ENCODE peak calls at places on chromosome 4, in five cellular contexts. Q is A549; F is pancreas; R is CD8-positive, alpha-beta T cell; M is uterus. X is an unnamed sample.

GRCh38 chr4:179634862-179635261 is 2192.6 kb upstream of the AGA start:
- DNase-seq in M (no peak), R (no peak), Q (no peak), F (no peak), X (no peak)

GRCh38 chr4:169571435-169571834 is 40.9 kb downstream of the NEK1 start:
- DNase-seq in M (no peak), Q (no peak), F (no peak), R (no peak), X (no peak)

GRCh38 chr4:34572026-34572425 is 1672.3 kb downstream of the ARAP2 start:
- DNase-seq in R (no peak), Q (no peak), M (no peak), F (no peak), X (no peak)

GRCh38 chr4:159075531-159075932 is 27.3 kb upstream of the RAPGEF2 start:
- DNase-seq in Q (no peak), M (no peak), R (no peak), F (no peak), X (no peak)

GRCh38 chr4:113316879-113317278 is 267.4 kb downstream of the ANK2 start:
- DNase-seq in M (no peak), R (no peak), F (no peak), Q (no peak), X (no peak)

GRCh38 chr4:149291463-149291862 is 524.2 kb downstream of the IQCM start:
- DNase-seq in R (no peak), Q (no peak), M (no peak), F (no peak), X (no peak)

GRCh38 chr4:155891058-155891457 is 12.4 kb upstream of the TDO2 start:
- DNase-seq in F (no peak), R (no peak), M (no peak), Q (no peak), X (no peak)

GRCh38 chr4:150173854-150174398 is 95.7 kb downstream of the DCLK2 start:
- DNase-seq in R (no peak), Q (no peak), F (no peak), M (peak), X (no peak)

GRCh38 chr4:100519205-100519604 is 1.4 kb upstream of the EMCN start:
- DNase-seq in Q (no peak), F (no peak), M (no peak), R (no peak), X (no peak)

GRCh38 chr4:56215138-56215793 is 172.0 kb downstream of the AASDH start:
- DNase-seq in R (no peak), M (no peak), F (no peak), Q (no peak), X (no peak)

GRCh38 chr4:20327808-20328207 is 76.1 kb downstream of the SLIT2 start:
- DNase-seq in M (no peak), R (no peak), Q (no peak), F (no peak), X (no peak)

GRCh38 chr4:121072836-121073362 is 564 bp upstream of the NDNF start:
- DNase-seq in M (no peak), Q (no peak), R (no peak), F (no peak), X (peak)
- H3K27ac ChIP-seq in M (no peak), Q (no peak), R (no peak), F (no peak), X (peak)

DNA sequence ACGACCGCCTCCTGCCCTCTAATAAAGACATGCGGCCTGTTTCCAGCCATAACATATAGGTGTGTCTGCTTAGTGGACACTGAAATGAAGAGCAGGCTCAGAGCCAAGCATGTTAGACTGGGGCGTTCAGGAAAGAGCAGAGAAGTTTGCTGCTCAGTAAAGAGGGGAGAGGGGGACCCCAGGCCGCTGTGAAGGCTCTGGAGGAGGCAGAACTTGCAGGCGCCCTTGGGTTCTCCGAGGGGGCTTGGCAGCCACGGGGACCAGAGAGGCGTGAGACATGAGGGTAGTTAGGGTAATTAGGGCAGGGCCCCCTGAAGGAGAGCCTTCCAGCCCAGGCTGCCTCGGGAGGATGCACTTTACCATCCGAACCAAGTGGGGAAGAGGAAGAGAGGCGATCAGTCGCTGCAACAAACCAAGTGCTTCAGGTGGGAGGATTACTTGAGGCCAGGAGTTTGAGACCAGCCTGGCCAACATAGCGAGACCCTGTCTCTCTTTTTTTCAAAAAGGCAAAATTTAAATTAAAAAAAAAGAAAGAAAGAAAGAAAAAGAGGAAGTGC is 46.6 kb upstream of the CDKN2AIP start:
- DNase-seq in Q (no peak), M (no peak), R (no peak), F (no peak), X (no peak)
- H3K4me3 ChIP-seq in Q (peak), M (peak), R (peak), F (peak), X (peak)

GRCh38 chr4:158065176-158065575 is 107.6 kb downstream of the GASK1B start:
- DNase-seq in F (no peak), M (no peak), Q (no peak), R (no peak), X (no peak)

GRCh38 chr4:158067646-158068045 is 105.2 kb downstream of the GASK1B start:
- DNase-seq in F (no peak), Q (no peak), R (no peak), M (no peak), X (no peak)

GRCh38 chr4:158068063-158068462 is 104.8 kb downstream of the GASK1B start:
- DNase-seq in F (no peak), R (no peak), M (no peak), Q (no peak), X (no peak)

DNA sequence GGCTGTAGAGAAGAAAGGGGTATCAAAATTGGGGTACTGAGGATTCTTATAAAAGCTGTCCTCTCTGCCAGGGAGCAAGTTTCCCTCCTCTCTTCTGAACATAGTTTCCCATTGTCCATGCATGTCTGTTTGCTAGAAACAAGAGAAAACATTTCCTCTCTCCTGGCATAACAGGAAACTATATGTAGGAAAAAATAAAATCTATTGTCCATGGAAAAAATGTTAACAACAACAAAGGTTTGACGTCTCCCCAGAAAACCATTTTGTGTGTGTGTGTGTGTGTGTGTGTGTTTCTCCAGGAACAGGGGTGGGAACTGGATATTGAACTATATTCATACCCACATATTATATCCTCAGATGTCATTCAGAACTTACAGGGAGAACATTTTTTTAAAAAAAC is 107.2 kb downstream of the GASK1B start:
- DNase-seq in M (no peak), Q (no peak), R (no peak), F (no peak), X (no peak)
- H3K27ac ChIP-seq in M (no peak), Q (no peak), R (no peak), F (no peak), X (no peak)

DNA sequence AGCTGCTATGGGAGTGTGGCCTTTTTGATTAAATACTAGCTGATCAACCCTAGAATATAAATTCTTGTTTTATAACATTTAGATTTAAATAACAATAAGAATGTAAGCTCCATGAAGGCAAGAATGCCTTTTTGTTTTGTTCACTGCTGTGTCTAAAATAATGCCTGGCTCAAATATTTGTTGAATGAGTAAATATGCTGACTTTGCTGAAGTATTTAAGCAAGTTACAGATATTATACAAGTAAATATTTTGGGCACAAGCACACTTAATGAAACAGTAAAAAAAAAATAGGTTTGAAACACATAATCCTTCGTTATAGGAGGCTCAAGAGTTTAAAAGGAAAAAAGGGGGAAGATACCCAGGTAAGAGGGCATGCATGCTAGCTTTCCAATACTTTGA is 24.1 kb downstream of the FABP2 start:
- DNase-seq in R (no peak), F (no peak), Q (no peak), M (no peak), X (no peak)
- H3K4me3 ChIP-seq in R (no peak), F (no peak), Q (no peak), M (no peak), X (peak)

GRCh38 chr4:99403380-99404194 is 31.6 kb downstream of the ADH7 start:
- DNase-seq in M (no peak), R (no peak), F (no peak), Q (no peak), X (no peak)
- H3K27ac ChIP-seq in M (peak), R (no peak), F (peak), Q (no peak), X (peak)